ENCODE peak calls at places on chromosomes 3 and 15, in eight cellular contexts. H is thoracic aorta, P is brain microvascular endothelial cell, K is WERI-Rb-1, F is PC-3, X is HCT116, G is GM12865, A is spleen. Q is an unnamed sample.

GRCh38 chr3:157438371-157438735 is 1.7 kb downstream of the PTX3 start:
- DNase-seq in H (no peak), P (no peak), K (peak; percentile 49), F (peak; percentile 21), X (no peak), G (no peak), A (no peak), Q (no peak)

GRCh38 chr3:65576942-65577341 is 461.8 kb downstream of the MAGI1 start:
- DNase-seq in H (no peak), P (no peak), K (no peak), F (peak; percentile 48), X (no peak), G (no peak), A (no peak), Q (peak; percentile 37)

GRCh38 chr15:82699726-82700125 is 9.9 kb downstream of the AP3B2 start:
- DNase-seq in H (no peak), P (no peak), K (no peak), F (no peak), X (no peak), G (no peak), A (no peak), Q (no peak)

GRCh38 chr15:89206908-89207331 is 14.5 kb downstream of the RLBP1 start:
- DNase-seq in H (peak; percentile 13), P (peak; percentile 61), K (peak; percentile 82), F (peak; percentile 76), X (peak; percentile 47), G (peak; percentile 76), A (peak; percentile 92), Q (peak; percentile 69)

GRCh38 chr15:63104727-63105126 is 16.9 kb upstream of the LACTB start:
- DNase-seq in H (no peak), P (no peak), K (no peak), F (no peak), X (no peak), G (no peak), A (no peak), Q (no peak)

GRCh38 chr15:41967506-41968206 is 4.7 kb downstream of the EHD4 start:
- DNase-seq in H (no peak), P (peak; percentile 23), K (peak; percentile 26), F (no peak), X (no peak), G (peak; percentile 70), A (peak; percentile 76), Q (peak; percentile 51)

GRCh38 chr3:1214928-1215327 is 122.1 kb downstream of the CNTN6 start:
- DNase-seq in H (no peak), P (peak; percentile 4), K (no peak), F (no peak), X (no peak), G (no peak), A (no peak), Q (no peak)

GRCh38 chr3:48661501-48662139 is 1.1 kb downstream of the CELSR3 start:
- DNase-seq in H (no peak), P (peak; percentile 18), K (no peak), F (peak; percentile 40), X (no peak), G (peak; percentile 70), A (peak; percentile 91), Q (peak; percentile 61)

GRCh38 chr3:146125946-146126345 is 35.0 kb downstream of the PLOD2 start:
- DNase-seq in H (no peak), P (peak; percentile 53), K (no peak), F (peak; percentile 75), X (no peak), G (no peak), A (no peak), Q (peak; percentile 87)

GRCh38 chr3:139308156-139309017 is 35.4 kb upstream of the MRPS22 start:
- DNase-seq in H (no peak), P (no peak), K (no peak), F (peak; percentile 74), X (no peak), G (no peak), A (no peak), Q (no peak)

GRCh38 chr3:23174426-23175039 is 28.6 kb upstream of the UBE2E2 start:
- DNase-seq in H (no peak), P (no peak), K (peak; percentile 8), F (no peak), X (no peak), G (no peak), A (no peak), Q (no peak)

GRCh38 chr15:46714959-46715358 is 1002.3 kb upstream of the SEMA6D start:
- DNase-seq in H (no peak), P (no peak), K (no peak), F (no peak), X (no peak), G (no peak), A (no peak), Q (no peak)

GRCh38 chr3:193095366-193095765 is 145.7 kb upstream of the PLAAT1 start:
- DNase-seq in H (no peak), P (no peak), K (no peak), F (no peak), X (no peak), G (no peak), A (no peak), Q (no peak)

GRCh38 chr3:188338081-188338480 is 184.1 kb downstream of the LPP start:
- DNase-seq in H (no peak), P (no peak), K (no peak), F (no peak), X (no peak), G (no peak), A (no peak), Q (no peak)

GRCh38 chr3:193830791-193831191 is 237.8 kb downstream of the OPA1 start:
- DNase-seq in H (no peak), P (no peak), K (no peak), F (no peak), X (no peak), G (no peak), A (no peak), Q (peak; percentile 100)

GRCh38 chr3:42010530-42010929 is 48.6 kb upstream of the ULK4 start:
- DNase-seq in H (no peak), P (no peak), K (peak; percentile 90), F (no peak), X (no peak), G (no peak), A (no peak), Q (no peak)

GRCh38 chr15:70788114-70789049 is 25.0 kb upstream of the UACA start:
- DNase-seq in H (no peak), P (peak; percentile 71), K (no peak), F (peak; percentile 88), X (peak; percentile 13), G (no peak), A (no peak), Q (no peak)

GRCh38 chr15:70787001-70787400 is 23.6 kb upstream of the UACA start:
- DNase-seq in H (no peak), P (no peak), K (no peak), F (no peak), X (no peak), G (no peak), A (no peak), Q (no peak)

GRCh38 chr15:70792171-70792573 is 28.8 kb upstream of the UACA start:
- DNase-seq in H (no peak), P (peak; percentile 69), K (no peak), F (peak; percentile 93), X (peak; percentile 47), G (no peak), A (no peak), Q (peak; percentile 38)

GRCh38 chr15:70791248-70791647 is 27.9 kb upstream of the UACA start:
- DNase-seq in H (no peak), P (no peak), K (no peak), F (no peak), X (no peak), G (no peak), A (no peak), Q (no peak)

GRCh38 chr15:70789213-70789612 is 25.9 kb upstream of the UACA start:
- DNase-seq in H (no peak), P (peak; percentile 62), K (no peak), F (peak; percentile 27), X (no peak), G (no peak), A (no peak), Q (peak; percentile 18)
- TF ChIP-seq CTCF in H (no peak), P (no peak), K (no peak), F (no peak), X (no peak), G (no peak), A (no peak), Q (no peak)

GRCh38 chr15:75836953-75837321 is 6.3 kb upstream of the UBE2Q2 start:
- DNase-seq in H (no peak), P (peak; percentile 86), K (no peak), F (peak; percentile 71), X (no peak), G (peak; percentile 88), A (no peak), Q (peak; percentile 89)
- H3K4me3 ChIP-seq in H (no peak overlapping the region), P (no peak overlapping the region), K (no peak overlapping the region), F (no peak overlapping the region), X (no peak overlapping the region), G (no peak overlapping the region), A (no peak overlapping the region), Q (no peak overlapping the region)

DNA sequence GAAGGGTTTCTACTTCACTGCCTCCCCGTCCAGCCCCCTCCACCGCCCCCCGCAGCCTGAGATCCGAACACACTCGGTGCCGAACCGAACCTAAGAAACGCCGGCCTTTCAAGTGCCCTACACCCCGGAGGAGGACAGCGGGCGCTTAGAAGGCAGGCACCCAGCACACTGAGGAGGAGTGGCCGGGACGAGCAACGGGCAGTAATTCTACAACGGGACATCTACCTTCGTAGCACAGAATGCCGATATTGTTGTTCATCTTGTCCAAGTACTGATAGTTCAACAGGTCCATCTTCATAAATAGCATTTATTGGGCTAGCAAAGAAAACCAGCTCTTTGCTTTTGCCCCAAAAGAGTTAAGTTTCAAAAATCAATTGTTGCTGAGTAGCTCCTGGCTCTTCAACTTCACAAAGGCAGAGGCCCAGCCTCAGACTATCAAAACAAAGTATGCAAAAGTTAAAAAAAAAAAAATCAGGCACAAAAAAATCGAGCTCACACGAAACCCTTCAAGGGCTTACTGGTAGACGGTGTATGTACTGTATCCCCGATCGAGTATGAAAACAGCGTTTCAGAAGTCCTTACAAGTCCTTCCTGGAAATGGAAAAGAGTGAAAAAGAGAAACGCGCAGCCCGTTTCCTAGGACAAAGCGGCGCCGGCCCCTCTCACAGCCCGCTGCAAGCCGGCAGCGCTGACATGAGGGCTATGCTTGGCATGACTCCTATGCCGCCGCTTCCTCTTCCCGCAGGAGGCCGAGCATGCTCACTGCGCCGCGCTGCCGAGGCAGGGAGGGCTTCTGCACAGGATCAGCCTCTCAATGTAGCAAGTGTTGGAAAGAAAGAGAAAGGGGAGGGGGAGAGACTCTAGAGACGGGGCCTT is at the start of gene VGLL4:
- DNase-seq in H (peak; percentile 59), P (peak; percentile 85), K (peak; percentile 91), F (peak; percentile 86), X (peak; percentile 46), G (peak; percentile 84), A (peak; percentile 95), Q (peak; percentile 81)
- TF ChIP-seq CTCF in H (peak; percentile 9), P (peak; percentile 38), K (peak; percentile 39), F (no peak), X (no peak), G (no peak), A (no peak), Q (no peak)

DNA sequence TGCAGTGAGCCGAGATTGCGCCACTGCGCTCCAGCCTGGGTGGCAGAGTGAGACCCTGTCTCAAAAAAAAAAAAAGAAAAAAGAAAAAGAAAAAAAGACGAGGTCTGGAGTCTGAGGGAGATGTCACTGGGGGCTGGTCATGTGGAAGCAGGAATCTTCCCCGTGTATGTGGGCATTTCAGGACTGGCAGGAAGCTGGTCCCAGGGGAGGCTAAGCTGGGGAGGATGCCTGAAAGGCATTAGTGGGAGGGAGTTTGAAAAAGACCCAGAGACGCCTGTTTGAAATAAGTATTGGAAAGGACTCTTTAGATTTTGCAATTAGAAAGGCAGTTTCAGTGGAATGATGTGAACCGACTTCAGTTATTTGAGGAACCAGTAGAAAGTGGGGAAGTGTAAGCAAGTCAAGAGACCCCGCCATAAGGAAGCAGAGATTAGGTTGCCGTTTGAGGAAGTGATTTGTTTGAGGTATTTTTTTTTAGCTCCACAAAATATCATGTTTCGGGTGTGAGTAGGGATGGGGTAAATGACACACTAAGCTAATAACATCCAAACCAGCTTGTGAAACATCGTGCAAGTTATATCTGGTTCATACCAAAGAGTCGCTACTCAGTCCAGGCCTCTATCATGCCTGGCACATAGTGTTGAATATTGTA is 55.5 kb downstream of the ST6GAL1 start:
- DNase-seq in H (no peak), P (no peak), K (no peak), F (peak; percentile 66), X (no peak), G (peak; percentile 82), A (no peak), Q (peak; percentile 39)
- H3K4me3 ChIP-seq in H (peak overlapping the region; percentile 25), P (no peak overlapping the region), K (no peak overlapping the region), F (no peak overlapping the region), X (no peak overlapping the region), G (peak overlapping the region; percentile 43), A (no peak overlapping the region), Q (no peak overlapping the region)

Q was measured in epithelial cell of esophagus.